ENCODE peak calls at places on chromosomes 13 and 19, in eight cellular contexts. W is stimulated activated CD4-positive, alpha-beta T cell treated with anti-CD3 and anti-CD28 coated beads, Interleukin-4, amount 100 ng/mL, for 24 hours; N is C1 segment of cervical spinal cord; L is hippocampal formation; I is GDM1; Z is RWPE2; K is neural crest cell; D is activated CD4-positive, CD25-positive, alpha-beta regulatory T cell treated with anti-CD3 and anti-CD28 coated beads, Interleukin-2, amount 50 U/mL, for 72 hours. U is an unnamed sample.
A peak's percentile ranks its signal among the peaks of the same experiment; 100 is the strongest.

GRCh38 chr13:40187836-40188591 is 478.4 kb downstream of the FOXO1 start:
- DNase-seq in L (no peak), W (peak; percentile 45), I (no peak), N (no peak), Z (no peak), K (no peak), D (peak; percentile 66), U (no peak)

GRCh38 chr19:13611596-13611995 is 105.3 kb upstream of the CACNA1A start:
- DNase-seq in D (no peak), N (no peak), W (no peak), I (no peak), L (no peak), K (no peak), Z (no peak), U (no peak)

GRCh38 chr19:42345191-42345812 is 19.9 kb downstream of the MEGF8 start:
- DNase-seq in I (no peak), N (no peak), D (no peak), L (no peak), Z (no peak), W (no peak), K (no peak), U (no peak)

GRCh38 chr13:29140277-29140676 is 320.1 kb downstream of the MTUS2 start:
- DNase-seq in N (no peak), L (no peak), W (no peak), I (no peak), D (no peak), K (no peak), Z (no peak), U (no peak)

GRCh38 chr13:98405107-98405571 is 171.8 kb downstream of the STK24 start:
- DNase-seq in N (no peak), L (peak; percentile 9), D (no peak), W (no peak), Z (no peak), K (peak; percentile 19), I (no peak), U (no peak)

GRCh38 chr13:100125946-100126345 is 37.1 kb downstream of the PCCA start:
- DNase-seq in L (no peak), N (no peak), K (no peak), W (no peak), Z (no peak), I (no peak), D (no peak), U (no peak)

GRCh38 chr19:41863209-41863931 is 3.3 kb downstream of the RPS19 start:
- DNase-seq in D (no peak), K (no peak), I (no peak), N (no peak), L (no peak), W (no peak), Z (no peak), U (no peak)

GRCh38 chr19:1131718-1132552 is 28.1 kb downstream of the GPX4 start:
- DNase-seq in I (peak; percentile 69), D (peak; percentile 85), L (peak; percentile 37), N (peak; percentile 41), K (peak; percentile 42), Z (no peak), W (peak; percentile 90), U (no peak)

GRCh38 chr19:4715529-4716221 is 8.0 kb downstream of the DPP9 start:
- DNase-seq in D (no peak), K (no peak), I (no peak), W (no peak), L (no peak), Z (no peak), N (no peak), U (peak; percentile 89)

GRCh38 chr13:95607363-95607762 is 37.1 kb downstream of the DZIP1 start:
- DNase-seq in Z (no peak), L (no peak), W (no peak), I (no peak), N (no peak), D (no peak), K (no peak), U (no peak)

GRCh38 chr19:35171730-35172129 is 17.2 kb downstream of the FXYD5 start:
- DNase-seq in D (no peak), W (no peak), Z (no peak), K (no peak), N (no peak), I (no peak), L (no peak), U (no peak)

GRCh38 chr13:51241720-51242119 is 19.5 kb downstream of the FAM124A start:
- DNase-seq in Z (no peak), I (no peak), N (no peak), W (no peak), L (no peak), K (no peak), D (no peak), U (no peak)

GRCh38 chr19:30089086-30089665 is 147.1 kb downstream of the URI1 start:
- DNase-seq in W (no peak), Z (peak; percentile 38), I (no peak), D (no peak), L (no peak), K (no peak), N (no peak), U (no peak)

GRCh38 chr13:113860579-113861432 is 3.1 kb downstream of the GAS6 start:
- DNase-seq in W (no peak), Z (peak; percentile 55), I (no peak), N (no peak), D (peak; percentile 23), L (no peak), K (no peak), U (no peak)

GRCh38 chr19:6250024-6250605 is 29.7 kb downstream of the MLLT1 start:
- DNase-seq in W (no peak), N (no peak), K (no peak), I (no peak), L (no peak), Z (no peak), D (no peak), U (no peak)

GRCh38 chr13:101728615-101729014 is 276.1 kb downstream of the ITGBL1 start:
- DNase-seq in L (no peak), N (no peak), K (no peak), W (no peak), D (no peak), Z (no peak), I (no peak), U (no peak)

GRCh38 chr13:67229438-67230242 is 496 bp downstream of the PCDH9 start:
- DNase-seq in N (no peak), W (no peak), L (no peak), D (no peak), K (no peak), I (no peak), Z (no peak), U (no peak)

GRCh38 chr13:35964764-35965163 is 166.4 kb downstream of the DCLK1 start:
- DNase-seq in D (no peak), I (no peak), N (no peak), Z (no peak), K (no peak), L (no peak), W (no peak), U (no peak)

GRCh38 chr19:49850487-49851342 is at the start of gene PTOV1:
- DNase-seq in N (peak; percentile 85), D (peak; percentile 93), K (peak; percentile 96), I (peak; percentile 87), L (peak; percentile 88), W (peak; percentile 88), Z (peak; percentile 93), U (peak; percentile 93)

GRCh38 chr19:52206481-52206880 is 16.6 kb downstream of the PPP2R1A start:
- DNase-seq in L (no peak), K (no peak), Z (no peak), D (no peak), N (no peak), I (no peak), W (no peak), U (no peak)

GRCh38 chr13:67299731-67300130 is 69.6 kb upstream of the PCDH9 start:
- DNase-seq in W (no peak), L (no peak), I (no peak), N (no peak), K (no peak), D (no peak), Z (no peak), U (no peak)

GRCh38 chr19:2977686-2978466 is 512 bp downstream of the TLE6 start:
- DNase-seq in L (no peak), D (no peak), W (no peak), I (no peak), K (no peak), N (no peak), Z (no peak), U (no peak)

GRCh38 chr13:77409412-77409811 is 82.5 kb upstream of the MYCBP2 start:
- DNase-seq in K (no peak), D (no peak), W (no peak), I (no peak), Z (no peak), N (no peak), L (no peak), U (no peak)

GRCh38 chr19:12681074-12681987 is at the start of gene DHPS:
- DNase-seq in W (peak; percentile 93), L (peak; percentile 77), Z (peak; percentile 93), K (peak; percentile 77), N (peak; percentile 66), D (peak; percentile 83), I (peak; percentile 93), U (peak; percentile 93)

GRCh38 chr13:18212873-18213272 is 968.8 kb downstream of the TUBA3C start:
- DNase-seq in I (no peak), L (no peak), W (peak; percentile 46), K (no peak), D (no peak), Z (peak; percentile 100), N (no peak), U (peak; percentile 61)

U was measured in left lobe of liver.